ENCODE peak calls at places on chromosomes 2 and 18, in four cellular contexts. One of them, this sample, is unnamed.

GRCh38 chr2:19312949-19313348 is 45.5 kb downstream of the OSR1 start:
- DNase-seq in K562: no peak
- DNase-seq in A549: peak
- DNase-seq in HepG2: peak
- DNase-seq in this sample: no peak

GRCh38 chr2:15943914-15944313 is 3.6 kb downstream of the MYCN start:
- DNase-seq in K562: no peak
- DNase-seq in A549: peak
- DNase-seq in HepG2: no peak
- DNase-seq in this sample: no peak

GRCh38 chr2:127161176-127162136 is 54.5 kb upstream of the BIN1 start:
- DNase-seq in A549: no peak
- DNase-seq in K562: no peak
- DNase-seq in HepG2: no peak
- DNase-seq in this sample: no peak

GRCh38 chr2:80545420-80546192 is 241.1 kb upstream of the LRRTM1 start:
- DNase-seq in K562: no peak
- DNase-seq in A549: no peak
- DNase-seq in HepG2: peak
- DNase-seq in this sample: no peak

GRCh38 chr18:67766930-67767329 is 250.4 kb upstream of the DSEL start:
- DNase-seq in K562: no peak
- DNase-seq in HepG2: no peak
- DNase-seq in A549: peak
- DNase-seq in this sample: no peak

GRCh38 chr2:14303366-14304115 is 329.0 kb upstream of the LRATD1 start:
- DNase-seq in HepG2: no peak
- DNase-seq in K562: no peak
- DNase-seq in A549: no peak
- DNase-seq in this sample: no peak

GRCh38 chr2:189379287-189379630 is 62.0 kb upstream of the WDR75 start:
- DNase-seq in K562: no peak
- DNase-seq in A549: peak
- DNase-seq in HepG2: no peak
- DNase-seq in this sample: no peak

GRCh38 chr2:215878476-215879063 is 134.8 kb downstream of the MREG start:
- DNase-seq in HepG2: no peak
- DNase-seq in K562: no peak
- DNase-seq in A549: peak
- DNase-seq in this sample: no peak

GRCh38 chr2:227759411-227760113 is 13.9 kb downstream of the SCYGR8 start:
- DNase-seq in K562: no peak
- DNase-seq in A549: no peak
- DNase-seq in HepG2: peak
- DNase-seq in this sample: no peak

GRCh38 chr2:73260338-73260984 is 23.8 kb downstream of the FBXO41 start:
- DNase-seq in A549: peak
- DNase-seq in K562: peak
- DNase-seq in HepG2: peak
- DNase-seq in this sample: peak

GRCh38 chr2:42102606-42103450 is 55.0 kb downstream of the PKDCC start:
- DNase-seq in K562: no peak
- DNase-seq in A549: no peak
- DNase-seq in HepG2: no peak
- DNase-seq in this sample: peak

GRCh38 chr2:191569025-191569424 is 108.9 kb upstream of the NABP1 start:
- DNase-seq in A549: peak
- DNase-seq in K562: no peak
- DNase-seq in HepG2: no peak
- DNase-seq in this sample: no peak

GRCh38 chr18:56112013-56112749 is 524.2 kb upstream of the TCF4 start:
- DNase-seq in HepG2: no peak
- DNase-seq in A549: no peak
- DNase-seq in K562: no peak
- DNase-seq in this sample: no peak

GRCh38 chr2:44596537-44597320 is 235.0 kb downstream of the CAMKMT start:
- DNase-seq in K562: no peak
- DNase-seq in A549: no peak
- DNase-seq in HepG2: no peak
- DNase-seq in this sample: no peak

GRCh38 chr2:136207030-136207623 is 89.2 kb upstream of the CXCR4 start:
- DNase-seq in K562: no peak
- DNase-seq in A549: no peak
- DNase-seq in HepG2: no peak
- DNase-seq in this sample: no peak

GRCh38 chr2:3073196-3073595 is 304.4 kb downstream of the EIPR1 start:
- DNase-seq in HepG2: no peak
- DNase-seq in K562: no peak
- DNase-seq in A549: no peak
- DNase-seq in this sample: no peak

GRCh38 chr2:134177351-134177931 is 76.4 kb upstream of the MGAT5 start:
- DNase-seq in K562: no peak
- DNase-seq in HepG2: no peak
- DNase-seq in A549: no peak
- DNase-seq in this sample: no peak

GRCh38 chr2:224357098-224357901 is 44.6 kb downstream of the FAM124B start:
- DNase-seq in A549: peak
- DNase-seq in HepG2: peak
- DNase-seq in K562: peak
- DNase-seq in this sample: peak

GRCh38 chr2:152335016-152335850 is at the start of gene FMNL2:
- DNase-seq in K562: peak
- DNase-seq in A549: peak
- DNase-seq in HepG2: peak
- DNase-seq in this sample: peak

GRCh38 chr2:152337511-152337903 is 2.5 kb downstream of the FMNL2 start:
- DNase-seq in HepG2: no peak
- DNase-seq in A549: no peak
- DNase-seq in K562: no peak
- DNase-seq in this sample: no peak

GRCh38 chr2:152336854-152337510 is 2.0 kb downstream of the FMNL2 start:
- DNase-seq in HepG2: no peak
- DNase-seq in A549: peak
- DNase-seq in K562: no peak
- DNase-seq in this sample: peak

GRCh38 chr2:152335851-152336102 is 803 bp downstream of the FMNL2 start:
- DNase-seq in HepG2: no peak
- DNase-seq in K562: no peak
- DNase-seq in A549: peak
- DNase-seq in this sample: no peak

DNA sequence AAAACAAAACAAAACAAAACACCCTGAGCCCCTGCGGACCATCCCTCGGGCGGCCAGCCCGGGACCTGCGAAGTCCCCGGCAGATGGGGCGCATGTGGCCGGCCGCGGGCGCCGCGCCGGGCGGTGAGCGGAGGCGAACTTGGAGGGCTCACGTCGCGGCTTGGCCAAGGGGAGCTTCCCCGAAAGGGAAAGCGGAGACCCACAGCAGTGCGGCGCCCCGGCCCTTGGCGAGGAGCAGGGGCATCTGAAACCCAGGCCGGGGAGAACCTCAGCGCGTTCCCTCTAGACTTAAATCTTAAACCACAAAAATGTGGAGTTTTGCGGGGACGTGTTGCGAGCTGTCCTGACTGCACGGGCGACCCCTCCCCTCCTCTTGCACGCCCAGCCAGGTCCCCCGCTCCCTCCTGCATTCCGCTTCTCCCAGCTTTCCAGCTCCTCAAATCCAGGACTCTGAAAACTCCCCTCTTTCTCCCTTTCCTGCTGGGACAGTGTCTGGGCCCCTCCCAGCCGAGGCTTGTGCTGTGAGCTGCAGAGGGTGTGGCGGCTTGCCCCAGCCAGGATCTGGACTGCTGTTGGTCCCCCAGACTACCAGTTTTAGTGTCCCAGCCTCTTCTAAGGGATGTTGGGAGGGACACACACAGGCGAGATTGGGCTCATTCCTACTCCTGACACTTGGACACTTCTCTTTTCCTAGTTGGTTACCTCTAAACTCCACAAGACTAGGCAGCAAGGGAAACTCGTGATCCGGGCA is 1.3 kb downstream of the FMNL2 start:
- DNase-seq in A549: peak
- DNase-seq in K562: no peak
- DNase-seq in HepG2: peak
- DNase-seq in this sample: peak
- TF ChIP-seq NR3C1 in A549: no peak
- TF ChIP-seq NR3C1 in K562: no peak
- TF ChIP-seq NR3C1 in HepG2: no peak
- TF ChIP-seq NR3C1 in this sample: no peak

DNA sequence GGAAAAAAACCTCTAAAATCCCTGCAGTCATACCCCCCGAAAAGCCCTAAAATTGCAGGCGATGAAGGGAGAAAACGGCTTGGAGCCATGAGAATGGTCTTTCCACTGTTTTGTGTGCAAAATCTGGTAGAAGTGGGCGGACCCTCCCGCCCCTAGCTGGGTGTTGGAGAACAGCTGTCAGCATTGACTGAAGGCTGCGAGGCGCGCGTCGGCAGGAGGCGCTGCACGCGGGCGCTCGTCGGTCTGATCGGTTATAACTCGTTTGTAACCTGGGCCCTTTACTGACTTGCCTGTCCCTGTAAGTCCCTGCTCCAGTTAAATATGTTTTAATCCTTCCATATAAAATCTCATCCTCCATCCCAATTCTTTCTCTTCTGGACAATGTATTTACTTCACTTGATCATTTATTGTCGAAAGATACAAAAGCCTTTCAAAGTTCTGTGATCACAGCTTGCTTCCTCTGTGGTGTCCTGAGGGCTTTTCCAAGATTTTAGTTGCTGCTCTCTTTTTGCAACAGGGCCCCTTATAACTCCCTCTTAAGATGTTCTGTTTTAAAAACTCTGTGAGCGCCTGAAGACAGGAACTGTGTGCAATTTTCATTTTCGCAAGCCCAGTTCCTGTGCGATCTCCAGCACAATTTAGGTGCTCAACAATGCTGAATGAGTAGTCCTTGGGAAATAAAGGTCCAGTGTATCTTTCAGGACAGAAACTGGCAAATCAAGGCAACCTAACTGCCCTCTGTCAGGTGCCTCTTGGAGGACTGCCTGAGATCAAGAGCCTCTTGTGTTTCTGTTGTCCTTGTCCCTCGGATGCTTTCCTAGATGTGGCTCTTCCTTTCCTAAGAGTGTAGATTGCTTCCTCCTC is 906 bp upstream of the HNRNPLL start:
- DNase-seq in A549: peak
- DNase-seq in K562: peak
- DNase-seq in HepG2: peak
- DNase-seq in this sample: peak
- TF ChIP-seq NR3C1 in A549: no peak
- TF ChIP-seq NR3C1 in K562: no peak
- TF ChIP-seq NR3C1 in HepG2: no peak
- TF ChIP-seq NR3C1 in this sample: no peak

GRCh38 chr2:148020036-148020357 is 540 bp downstream of the ORC4 start:
- DNase-seq in HepG2: no peak
- DNase-seq in K562: no peak
- DNase-seq in A549: no peak
- DNase-seq in this sample: no peak

GRCh38 chr2:148022882-148023281 is 2.0 kb downstream of the MBD5 start:
- DNase-seq in K562: no peak
- DNase-seq in A549: no peak
- DNase-seq in HepG2: no peak
- DNase-seq in this sample: no peak

GRCh38 chr2:148020358-148021058 is at the start of gene ORC4:
- DNase-seq in HepG2: peak
- DNase-seq in K562: peak
- DNase-seq in A549: peak
- DNase-seq in this sample: peak

GRCh38 chr2:148022351-148022750 is 1.5 kb downstream of the MBD5 start:
- DNase-seq in A549: no peak
- DNase-seq in HepG2: no peak
- DNase-seq in K562: no peak
- DNase-seq in this sample: no peak

DNA sequence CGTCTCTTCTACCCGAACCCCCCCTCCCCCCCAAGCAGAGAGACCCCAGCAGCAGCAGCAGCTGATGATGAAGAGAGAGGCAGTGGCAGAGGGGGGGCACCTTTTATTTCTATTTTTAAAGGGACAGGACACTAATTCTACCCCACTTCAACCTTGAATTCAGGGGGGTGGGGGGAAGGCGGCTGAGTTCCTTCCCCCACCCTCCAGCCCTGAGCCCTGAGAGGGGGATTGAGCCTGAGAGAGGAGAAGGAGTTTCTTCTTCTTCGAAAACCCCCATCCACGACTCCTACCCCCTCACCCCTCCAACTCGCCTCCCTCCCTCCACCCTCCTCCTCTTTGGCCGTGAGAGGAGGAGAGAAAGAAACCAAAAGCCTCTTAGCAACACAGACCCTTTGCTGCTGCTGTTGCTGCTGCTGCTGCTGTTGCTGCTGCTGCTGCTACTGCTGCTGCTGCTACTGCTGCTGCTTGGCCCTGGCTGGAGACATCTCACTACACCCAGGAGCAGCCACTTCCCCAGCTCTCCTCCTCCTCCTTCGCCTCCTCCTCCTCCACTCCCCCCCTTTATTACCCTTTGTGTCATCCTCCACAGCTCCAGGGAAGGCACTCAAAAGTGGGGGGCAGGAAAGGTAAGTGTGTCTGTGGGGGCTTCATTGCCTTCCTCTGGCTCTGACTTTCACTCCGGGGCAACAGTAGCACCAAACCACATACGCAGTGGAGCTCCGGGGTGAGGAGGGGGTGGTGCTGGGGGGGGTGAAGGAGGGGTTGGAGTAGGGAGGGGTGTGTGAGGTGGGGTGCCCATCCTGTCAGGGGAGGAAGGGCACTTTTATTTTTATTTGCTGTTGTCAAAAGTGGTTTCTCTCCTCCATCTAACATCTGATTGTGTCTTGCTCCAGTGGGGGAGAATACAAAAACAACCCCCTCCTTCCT is at the start of gene MBD5:
- DNase-seq in A549: peak
- DNase-seq in HepG2: peak
- DNase-seq in K562: peak
- DNase-seq in this sample: peak
- TF ChIP-seq NR3C1 in A549: no peak
- TF ChIP-seq NR3C1 in HepG2: no peak
- TF ChIP-seq NR3C1 in K562: no peak
- TF ChIP-seq NR3C1 in this sample: no peak

GRCh38 chr2:161223139-161223732 is 63.0 kb downstream of the TANK start:
- DNase-seq in HepG2: peak
- DNase-seq in A549: peak
- DNase-seq in K562: peak
- DNase-seq in this sample: no peak
- TF ChIP-seq NR3C1 in HepG2: no peak
- TF ChIP-seq NR3C1 in A549: no peak
- TF ChIP-seq NR3C1 in K562: no peak
- TF ChIP-seq NR3C1 in this sample: no peak